ENCODE peak calls at places on chromosomes 3 and 15, in six cellular contexts. V, R, M, O, A and U are unnamed samples.

GRCh38 chr15:28996289-28996688 is 110.5 kb downstream of the APBA2 start:
- DNase-seq in O (no peak), V (no peak), M (no peak), A (no peak), R (no peak), U (no peak)

GRCh38 chr15:63880744-63881143 is 47.0 kb upstream of the HERC1 start:
- DNase-seq in M (no peak), O (peak), A (no peak), R (no peak), V (no peak), U (peak)

GRCh38 chr3:177478170-177478859 is 281.0 kb upstream of the TBL1XR1 start:
- DNase-seq in R (no peak), M (no peak), V (no peak), A (peak), O (no peak), U (peak)

GRCh38 chr3:114567774-114568173 is 273.9 kb downstream of the TIGIT start:
- DNase-seq in A (no peak), R (no peak), V (no peak), M (peak), O (no peak), U (no peak)

GRCh38 chr3:193348686-193349085 is 29.9 kb downstream of the ATP13A5 start:
- DNase-seq in A (no peak), O (no peak), M (no peak), V (no peak), R (no peak), U (no peak)

GRCh38 chr15:72766780-72767179 is 16.8 kb downstream of the ADPGK start:
- DNase-seq in O (no peak), R (no peak), M (no peak), V (no peak), A (no peak), U (no peak)

GRCh38 chr15:75349851-75350588 is 3.2 kb downstream of the NEIL1 start:
- DNase-seq in R (peak), A (no peak), V (no peak), O (peak), M (no peak), U (no peak)

GRCh38 chr15:101652783-101653430 is 726 bp upstream of the TM2D3 start:
- DNase-seq in O (peak), V (peak), R (no peak), M (peak), A (no peak), U (no peak)

GRCh38 chr15:85499498-85499897 is 119.1 kb downstream of the AKAP13 start:
- DNase-seq in M (no peak), R (no peak), O (no peak), A (no peak), V (no peak), U (peak)

GRCh38 chr15:45529613-45530012 is 7.1 kb upstream of the SLC30A4 start:
- DNase-seq in O (no peak), V (no peak), A (no peak), M (no peak), R (no peak), U (no peak)

GRCh38 chr3:65356331-65357286 is 668.8 kb upstream of the ADAMTS9 start:
- DNase-seq in V (no peak), M (peak), R (no peak), O (peak), A (no peak), U (no peak)

GRCh38 chr15:95875141-95875643 is 455.3 kb upstream of the NR2F2 start:
- DNase-seq in V (no peak), A (no peak), M (no peak), O (no peak), R (peak), U (no peak)

GRCh38 chr15:34331809-34332208 is 5.8 kb downstream of the SLC12A6 start:
- DNase-seq in V (no peak), R (no peak), M (no peak), A (no peak), O (no peak), U (no peak)

GRCh38 chr3:194135806-194136518 is at the start of gene HES1:
- DNase-seq in O (peak), R (peak), A (peak), V (peak), M (peak), U (peak)

GRCh38 chr15:66611257-66612053 is 45.7 kb upstream of the LCTL start:
- DNase-seq in V (no peak), O (peak), A (no peak), R (no peak), M (peak), U (no peak)

GRCh38 chr15:27449041-27449440 is 478.1 kb downstream of the GABRG3 start:
- DNase-seq in M (peak), R (no peak), O (no peak), A (no peak), V (no peak), U (no peak)

GRCh38 chr3:73292241-73292640 is 230.8 kb downstream of the EBLN2 start:
- DNase-seq in M (no peak), R (no peak), V (no peak), O (no peak), A (no peak), U (no peak)

GRCh38 chr15:45468294-45468693 is 54.3 kb downstream of the SLC30A4 start:
- DNase-seq in M (no peak), A (no peak), V (no peak), R (no peak), O (no peak), U (no peak)

GRCh38 chr3:151203053-151203420 is at the start of gene GPR171:
- DNase-seq in O (no peak), R (no peak), V (no peak), A (no peak), M (no peak), U (no peak)

GRCh38 chr15:49242820-49243219 is 72.8 kb downstream of the GALK2 start:
- DNase-seq in A (no peak), M (peak), V (no peak), R (no peak), O (no peak), U (peak)
- H3K4me3 ChIP-seq in A (no peak), M (no peak), V (no peak), R (no peak), O (no peak), U (no peak)

GRCh38 chr3:116102037-116102436 is 343.2 kb downstream of the LSAMP start:
- DNase-seq in A (no peak), V (no peak), O (no peak), R (no peak), M (no peak), U (peak)

DNA sequence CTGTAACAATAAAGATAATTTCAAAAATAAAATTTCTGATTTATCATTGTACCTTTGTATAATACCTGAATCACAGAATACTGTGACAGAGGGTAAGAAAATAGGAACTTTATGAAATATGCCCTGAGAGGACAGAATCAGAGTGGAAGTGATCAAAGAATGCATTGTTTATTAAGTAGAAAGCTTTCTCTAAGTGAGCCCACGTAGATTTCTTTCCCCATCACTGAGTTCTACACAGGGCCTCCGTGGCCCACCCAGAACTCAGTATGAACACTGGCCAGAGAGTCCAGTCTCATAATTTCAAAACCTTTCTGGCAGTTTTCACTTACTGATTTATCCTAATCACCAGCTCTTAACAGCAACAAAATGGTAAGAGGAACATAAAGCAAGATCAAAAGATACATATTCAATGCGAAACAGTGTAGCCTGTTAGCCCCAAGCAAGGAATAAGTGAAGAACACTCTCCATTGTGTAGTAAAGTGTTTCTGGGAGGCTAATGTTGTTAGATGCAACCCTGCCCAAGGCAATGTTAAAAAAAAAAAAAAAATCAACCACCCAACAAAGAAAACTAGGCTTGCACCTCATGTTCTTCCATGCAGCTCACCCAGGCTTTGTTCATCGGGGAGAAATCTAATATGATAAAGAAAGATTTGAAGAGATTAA is 341.3 kb downstream of the LSAMP start:
- DNase-seq in V (no peak), R (no peak), A (no peak), O (no peak), M (no peak), U (no peak)
- H3K4me3 ChIP-seq in V (no peak), R (no peak), A (no peak), O (no peak), M (no peak), U (no peak)

GRCh38 chr3:55955891-55956477 is 468.9 kb upstream of the WNT5A start:
- DNase-seq in A (no peak), O (no peak), M (no peak), R (no peak), V (no peak), U (no peak)
- H3K4me3 ChIP-seq in A (no peak), O (no peak), M (no peak), R (no peak), V (no peak), U (no peak)

GRCh38 chr3:40800343-40800742 is 275.6 kb downstream of the ZNF621 start:
- DNase-seq in V (peak), A (no peak), M (peak), R (no peak), O (no peak), U (no peak)
- H3K4me3 ChIP-seq in V (no peak), A (no peak), M (no peak), R (no peak), O (no peak), U (no peak)

DNA sequence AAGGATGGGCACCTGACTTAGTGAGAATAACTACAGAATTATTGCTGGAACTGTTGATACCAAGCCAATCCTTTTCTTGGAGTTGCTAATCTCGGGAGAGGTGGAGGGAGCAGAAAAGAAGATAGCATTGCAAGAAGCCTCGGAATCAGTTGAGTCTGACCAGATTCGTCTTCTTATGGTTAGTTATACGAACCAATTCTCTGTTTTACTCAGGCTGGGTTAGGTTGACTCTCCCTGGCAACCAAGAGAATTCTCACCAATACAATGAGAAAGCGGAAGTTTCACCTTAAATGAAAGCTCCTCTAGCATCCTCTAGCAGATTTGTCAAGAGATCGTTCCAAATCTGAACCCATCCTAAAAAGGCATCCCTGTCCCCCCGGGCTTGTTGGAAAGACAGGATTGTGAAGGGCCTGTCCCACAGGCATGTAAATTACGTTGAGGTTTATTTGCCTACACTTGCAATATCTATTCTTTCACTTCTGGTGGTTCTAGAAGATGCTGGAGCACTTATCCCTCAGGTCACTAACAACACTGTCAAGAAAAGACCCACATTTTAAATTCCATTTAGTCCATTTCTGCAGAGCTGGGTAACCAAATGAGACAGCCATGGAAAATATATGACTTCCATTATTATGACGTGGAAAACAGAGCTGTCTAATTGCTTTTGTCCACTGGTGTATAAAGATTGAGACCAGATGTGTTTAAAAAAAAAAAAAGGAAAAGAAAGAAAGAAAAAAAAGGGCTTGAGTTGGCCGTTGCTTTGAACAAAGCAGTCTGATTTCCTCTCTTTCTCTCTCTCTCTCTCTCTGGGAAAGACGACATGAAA is 43.3 kb upstream of the UBE2E1 start:
- DNase-seq in V (no peak), M (no peak), O (no peak), R (no peak), A (no peak), U (no peak)
- H3K4me3 ChIP-seq in V (peak), M (no peak), O (no peak), R (no peak), A (no peak), U (no peak)

GRCh38 chr3:71401695-71402231 is 181.8 kb downstream of the FOXP1 start:
- DNase-seq in O (no peak), V (no peak), M (no peak), A (no peak), R (no peak), U (no peak)

GRCh38 chr3:71402280-71402679 is 181.2 kb downstream of the FOXP1 start:
- DNase-seq in A (no peak), M (no peak), V (no peak), O (no peak), R (no peak), U (no peak)

GRCh38 chr3:71402872-71403271 is 180.7 kb downstream of the FOXP1 start:
- DNase-seq in R (no peak), A (no peak), O (no peak), V (no peak), M (no peak), U (no peak)

GRCh38 chr3:71399478-71399877 is 184.1 kb downstream of the FOXP1 start:
- DNase-seq in V (no peak), R (no peak), O (no peak), M (no peak), A (no peak), U (no peak)

DNA sequence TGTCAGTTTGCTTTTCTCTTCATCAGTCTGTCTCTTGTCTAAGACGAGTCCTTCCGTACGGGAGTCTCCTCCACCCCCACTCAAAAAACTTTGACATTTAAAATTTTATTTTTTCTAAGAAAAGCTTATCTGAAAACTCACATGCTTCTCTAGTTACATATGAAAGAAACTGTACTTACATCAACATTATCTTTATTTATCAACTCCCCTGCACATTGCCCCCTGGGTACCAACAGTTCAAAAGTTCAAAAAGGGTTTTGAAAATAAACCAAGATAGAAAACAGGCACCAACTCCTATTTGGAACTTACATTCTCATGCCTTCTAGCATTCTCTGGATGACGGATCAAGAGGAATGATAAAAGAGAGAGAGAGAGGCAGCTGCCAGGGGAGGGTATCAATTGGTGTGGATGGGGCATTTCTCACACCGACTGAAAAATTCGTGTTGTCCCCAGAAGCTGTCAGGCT is 182.5 kb downstream of the FOXP1 start:
- DNase-seq in R (no peak), A (no peak), M (no peak), V (no peak), O (no peak), U (peak)
- H3K4me3 ChIP-seq in R (no peak), A (no peak), M (no peak), V (no peak), O (no peak), U (no peak)

GRCh38 chr3:172777901-172778300 is 27.4 kb downstream of the ECT2 start:
- DNase-seq in M (no peak), A (no peak), R (no peak), V (no peak), O (no peak), U (no peak)
- H3K4me3 ChIP-seq in M (no peak), A (no peak), R (no peak), V (no peak), O (no peak), U (no peak)

DNA sequence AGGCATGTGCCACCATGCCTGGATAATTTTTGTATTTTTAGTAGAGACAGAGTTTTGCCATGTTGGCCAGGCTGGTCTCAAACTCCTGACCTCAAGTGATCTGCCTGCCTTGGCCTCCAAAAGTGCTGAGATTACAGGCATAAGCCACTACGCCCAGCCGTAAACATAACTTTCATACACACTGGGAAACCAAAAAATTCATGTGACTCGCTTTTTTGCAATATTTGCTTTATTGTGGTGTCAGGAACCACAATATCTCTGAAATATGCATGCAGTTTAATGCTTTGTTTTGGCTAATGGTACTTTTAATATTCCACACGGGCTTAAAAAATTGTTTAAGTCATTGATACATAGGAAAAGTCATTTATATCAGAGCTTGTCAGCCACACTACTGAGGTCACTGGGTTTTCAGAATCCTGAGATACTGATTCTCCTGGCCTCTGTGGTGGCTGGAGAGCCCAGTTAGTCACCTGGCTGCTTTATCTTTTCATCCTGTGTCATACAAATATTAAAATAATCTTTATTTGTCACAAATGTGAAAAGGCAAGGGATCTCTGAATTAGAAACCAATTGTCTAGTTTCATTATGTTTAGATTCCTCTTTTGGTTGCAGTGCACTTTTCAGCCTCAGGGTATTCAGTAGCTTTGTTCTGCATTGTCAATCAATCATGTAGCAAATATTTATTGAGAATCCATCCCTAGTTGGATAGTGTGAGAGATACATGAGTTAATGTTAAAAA is 10.0 kb downstream of the TMEM62 start:
- DNase-seq in A (no peak), M (no peak), O (no peak), R (no peak), V (no peak), U (no peak)
- H3K4me3 ChIP-seq in A (no peak), M (no peak), O (no peak), R (no peak), V (no peak), U (no peak)